ENCODE peak calls at places on chromosomes 3 and 15, in six cellular contexts. Q is hippocampal formation; P is HS-5; D is NCI-H1048; G is activated naive CD4-positive, alpha-beta T cell treated with anti-CD3 and anti-CD28 coated beads for 36 hours; H is activated gamma-delta T cell. J is an unnamed sample.

GRCh38 chr3:162718697-162719096 is 1222.1 kb downstream of the OTOL1 start:
- DNase-seq in Q (no peak), P (no peak), D (no peak), G (no peak), H (no peak), J (no peak)

GRCh38 chr3:112467584-112467983 is 31.7 kb downstream of the BTLA start:
- DNase-seq in Q (no peak), P (no peak), D (no peak), G (no peak), H (no peak), J (no peak)

GRCh38 chr3:138081371-138082084 is 33.9 kb downstream of the DZIP1L start:
- DNase-seq in Q (no peak), P (no peak), D (no peak), G (no peak), H (no peak), J (no peak)

GRCh38 chr15:63971904-63972303 is 74.4 kb downstream of the DAPK2 start:
- DNase-seq in Q (no peak), P (no peak), D (no peak), G (no peak), H (no peak), J (no peak)

GRCh38 chr3:128133273-128133883 is 9.8 kb upstream of the RUVBL1 start:
- DNase-seq in Q (no peak), P (no peak), D (no peak), G (peak), H (no peak), J (no peak)

GRCh38 chr3:152073267-152073666 is 195.5 kb upstream of the MBNL1 start:
- DNase-seq in Q (no peak), P (peak), D (no peak), G (no peak), H (no peak), J (no peak)

GRCh38 chr3:178513539-178514410 is 22.5 kb upstream of the KCNMB2 start:
- DNase-seq in Q (no peak), P (peak), D (no peak), G (no peak), H (no peak), J (no peak)

GRCh38 chr3:64399205-64399800 is 174.0 kb upstream of the PRICKLE2 start:
- DNase-seq in Q (no peak), P (peak), D (peak), G (peak), H (no peak), J (peak)

GRCh38 chr3:57434041-57434440 is 110.1 kb downstream of the DNAH12 start:
- DNase-seq in Q (no peak), P (no peak), D (no peak), G (no peak), H (no peak), J (peak)

GRCh38 chr15:70880781-70881180 is 11.5 kb downstream of the THAP10 start:
- DNase-seq in Q (no peak), P (no peak), D (no peak), G (no peak), H (no peak), J (no peak)

GRCh38 chr3:97954193-97954827 is 17.9 kb downstream of the RIOX2 start:
- DNase-seq in Q (no peak), P (no peak), D (no peak), G (no peak), H (no peak), J (no peak)

GRCh38 chr3:76383781-76384180 is 598.4 kb upstream of the ZNF717 start:
- DNase-seq in Q (peak), P (no peak), D (no peak), G (no peak), H (no peak), J (no peak)

GRCh38 chr3:176799675-176800074 is 397.6 kb downstream of the TBL1XR1 start:
- DNase-seq in Q (no peak), P (no peak), D (no peak), G (no peak), H (no peak), J (no peak)

GRCh38 chr15:96428742-96429141 is 98.2 kb downstream of the NR2F2 start:
- DNase-seq in Q (no peak), P (peak), D (no peak), G (no peak), H (no peak), J (no peak)

GRCh38 chr15:80288131-80288530 is 36.1 kb upstream of the CTXND1 start:
- DNase-seq in Q (no peak), P (no peak), D (no peak), G (no peak), H (no peak), J (no peak)

GRCh38 chr3:115245899-115246298 is 98.8 kb upstream of the ZBTB20 start:
- DNase-seq in Q (no peak), P (no peak), D (no peak), G (no peak), H (no peak), J (no peak)

GRCh38 chr3:62184559-62184958 is 188.8 kb downstream of the FEZF2 start:
- DNase-seq in Q (no peak), P (no peak), D (no peak), G (no peak), H (no peak), J (no peak)